ENCODE peak calls at places on chromosome 3, in four cellular contexts. T, Z, P and V are unnamed samples.

GRCh38 chr3:88626426-88627120 is 476.8 kb downstream of the C3orf38 start:
- DNase-seq in Z (no peak), T (no peak), P (no peak), V (no peak)

GRCh38 chr3:47612178-47612577 is 33.5 kb upstream of the CSPG5 start:
- DNase-seq in Z (no peak), P (no peak), T (no peak), V (no peak)

GRCh38 chr3:127052121-127052561 is 69.2 kb downstream of the PLXNA1 start:
- DNase-seq in T (no peak), Z (no peak), P (no peak), V (no peak)

GRCh38 chr3:73621388-73621787 is 3.4 kb downstream of the PDZRN3 start:
- DNase-seq in P (no peak), T (no peak), Z (no peak), V (no peak)

GRCh38 chr3:29186982-29187718 is 93.7 kb upstream of the RBMS3 start:
- DNase-seq in Z (no peak), P (no peak), T (no peak), V (peak; percentile 67)

GRCh38 chr3:32077260-32078084 is 28.9 kb upstream of the GPD1L start:
- DNase-seq in Z (peak; percentile 68), P (no peak), T (peak; percentile 1), V (no peak)

GRCh38 chr3:127889976-127890650 is 24.9 kb upstream of the KBTBD12 start:
- DNase-seq in T (no peak), Z (no peak), P (no peak), V (no peak)

GRCh38 chr3:39154323-39155021 is 1.1 kb upstream of the CSRNP1 start:
- DNase-seq in P (no peak), Z (peak; percentile 60), T (peak; percentile 86), V (peak; percentile 91)

GRCh38 chr3:105907790-105908189 is 39.0 kb upstream of the CBLB start:
- DNase-seq in Z (no peak), P (peak; percentile 25), T (no peak), V (no peak)

GRCh38 chr3:123449092-123449985 is 449 bp upstream of the ADCY5 start:
- DNase-seq in P (no peak), T (no peak), Z (no peak), V (peak; percentile 36)

GRCh38 chr3:177424541-177424940 is 227.3 kb upstream of the TBL1XR1 start:
- DNase-seq in T (no peak), P (no peak), Z (no peak), V (no peak)

GRCh38 chr3:114380233-114380645 is 86.4 kb downstream of the TIGIT start:
- DNase-seq in T (no peak), P (no peak), Z (no peak), V (no peak)

GRCh38 chr3:12489832-12490231 is 5.6 kb downstream of the TSEN2 start:
- DNase-seq in Z (no peak), P (no peak), T (no peak), V (no peak)

GRCh38 chr3:11622846-11623550 is 20.7 kb downstream of the VGLL4 start:
- DNase-seq in T (no peak), P (no peak), Z (peak; percentile 94), V (no peak)

GRCh38 chr3:42647821-42648459 is 5.6 kb upstream of the ZBTB47 start:
- DNase-seq in T (no peak), Z (no peak), P (no peak), V (no peak)

GRCh38 chr3:159964166-159964973 is 24.3 kb upstream of the IL12A start:
- DNase-seq in T (no peak), Z (no peak), P (peak; percentile 74), V (peak; percentile 80)
- TF ChIP-seq BHLHE40 in T (no peak), Z (no peak), P (no peak), V (no peak)

GRCh38 chr3:133563186-133563591 is 10.3 kb upstream of the CDV3 start:
- DNase-seq in P (no peak), Z (no peak), T (no peak), V (no peak)
- TF ChIP-seq HDAC2 in P (no peak), Z (no peak), T (no peak), V (no peak)

GRCh38 chr3:188578579-188579363 is 424.8 kb downstream of the LPP start:
- DNase-seq in Z (no peak), P (no peak), T (no peak), V (no peak)
- TF ChIP-seq BHLHE40 in Z (no peak), P (no peak), T (no peak), V (no peak)

DNA sequence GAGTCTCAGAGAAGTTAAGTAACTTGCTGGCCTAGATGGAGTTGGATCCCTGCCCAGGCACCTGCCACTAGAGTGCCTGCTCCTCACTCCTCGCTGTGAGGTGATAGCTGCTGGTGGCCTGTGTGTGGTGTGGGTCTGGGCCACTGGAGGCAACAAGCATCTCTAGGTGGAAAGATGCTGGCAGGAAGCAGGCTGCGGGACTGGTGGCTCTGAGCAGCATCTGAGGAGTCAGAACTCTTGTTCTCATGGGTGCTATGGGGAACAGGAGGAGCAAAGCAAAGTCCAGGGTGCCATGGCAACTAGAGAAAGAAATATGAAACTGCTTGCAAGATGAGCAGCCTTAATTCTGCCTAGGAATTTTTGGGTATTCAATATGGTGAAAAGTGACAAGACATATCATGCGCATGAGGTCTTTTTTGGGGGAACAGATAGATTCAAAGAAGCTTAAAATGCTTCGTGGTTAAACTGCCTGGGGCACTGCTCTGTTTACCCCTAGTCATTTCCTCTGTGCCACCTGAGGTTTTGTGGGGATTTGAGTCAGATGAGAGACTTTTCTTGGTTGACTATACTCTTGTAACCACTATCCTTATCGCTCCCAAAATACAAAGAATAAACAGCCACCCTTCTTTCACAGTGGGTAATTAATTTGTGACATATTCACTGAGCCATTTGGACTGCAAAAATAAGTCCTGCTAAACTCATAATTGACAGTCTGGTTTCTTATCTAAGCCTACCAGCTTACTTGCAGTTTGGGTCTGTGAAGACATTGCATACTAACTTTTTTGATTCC is 50.3 kb downstream of the MED12L start:
- DNase-seq in Z (no peak), P (no peak), T (peak; percentile 36), V (no peak)
- TF ChIP-seq HDAC2 in Z (no peak), P (no peak), T (no peak), V (no peak)

GRCh38 chr3:196098365-196098764 is 16.5 kb upstream of the TFRC start:
- DNase-seq in T (no peak), P (no peak), Z (no peak), V (no peak)

GRCh38 chr3:196097373-196098154 is 15.7 kb upstream of the TFRC start:
- DNase-seq in Z (no peak), P (no peak), T (no peak), V (no peak)

GRCh38 chr3:196093271-196094111 is 11.6 kb upstream of the TFRC start:
- DNase-seq in T (no peak), Z (no peak), P (no peak), V (no peak)

DNA sequence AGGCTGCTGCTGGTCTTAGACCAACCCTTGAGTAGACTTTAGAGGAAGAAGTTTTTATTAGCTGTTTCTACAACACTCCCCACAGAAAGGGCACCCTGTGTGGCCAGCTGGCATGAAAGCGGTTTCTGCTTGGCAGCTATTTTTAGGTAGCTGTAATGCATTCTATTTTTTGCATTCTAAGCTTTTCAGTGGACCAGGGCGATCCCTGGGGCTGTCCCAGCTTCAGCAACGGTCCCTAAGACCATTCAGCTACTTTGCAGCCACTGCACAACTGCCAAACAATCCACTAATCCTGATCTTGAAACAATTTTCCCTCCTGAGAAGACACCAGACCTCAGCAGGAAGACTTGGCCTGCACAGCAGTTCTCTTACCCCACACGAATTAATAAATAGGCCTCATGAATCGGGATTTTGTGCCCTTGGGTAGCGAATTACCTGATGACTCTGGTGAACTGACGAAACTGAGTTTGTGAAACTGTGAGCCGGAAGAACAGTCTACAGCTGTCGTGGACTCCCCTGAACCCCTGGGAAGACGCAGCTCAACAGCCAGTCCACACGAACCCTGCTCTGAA is 14.6 kb upstream of the TFRC start:
- DNase-seq in P (peak; percentile 87), Z (no peak), T (no peak), V (no peak)
- TF ChIP-seq BHLHE40 in P (peak; percentile 53), Z (no peak), T (no peak), V (no peak)

GRCh38 chr3:4583441-4583840 is 90.3 kb downstream of the ITPR1 start:
- DNase-seq in T (no peak), P (no peak), Z (no peak), V (no peak)
- TF ChIP-seq HDAC2 in T (no peak), P (no peak), Z (no peak), V (no peak)

DNA sequence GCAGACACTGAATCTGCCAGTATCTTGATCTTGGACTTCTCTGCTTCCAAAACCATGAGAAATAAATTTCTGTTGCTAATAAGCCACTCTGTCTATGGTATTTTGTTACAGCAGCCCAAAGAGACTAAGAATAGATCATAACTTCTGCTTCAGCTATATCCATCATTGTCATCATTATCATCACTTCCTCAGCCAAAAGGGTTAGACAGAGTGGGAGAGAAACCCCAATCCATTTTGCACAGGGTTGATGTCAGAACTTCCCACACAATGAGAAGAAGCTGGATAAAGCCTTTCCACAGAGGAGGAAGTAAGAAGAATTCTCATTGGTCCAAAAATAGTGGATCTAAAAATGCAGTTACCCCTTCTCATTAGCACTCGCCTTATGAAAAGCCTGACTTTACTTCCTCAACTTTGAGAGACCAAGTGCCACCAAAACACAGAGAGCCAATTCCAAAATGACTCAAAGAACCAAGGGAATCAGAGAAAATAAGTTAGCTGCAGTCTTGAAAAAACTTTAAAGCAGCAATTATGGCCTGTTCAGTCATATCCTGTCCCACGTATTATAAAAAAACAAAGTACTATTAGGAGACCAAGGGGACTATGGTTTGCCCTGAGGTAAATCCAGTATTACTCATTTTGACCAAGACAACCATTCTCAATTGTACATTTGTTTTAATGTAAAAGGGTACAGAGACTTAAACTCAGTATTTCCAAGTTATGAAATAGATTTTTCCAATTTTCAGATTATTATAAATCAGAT is 80.3 kb downstream of the WNT5A start:
- DNase-seq in P (no peak), Z (no peak), T (no peak), V (no peak)
- TF ChIP-seq BHLHE40 in P (no peak), Z (no peak), T (no peak), V (no peak)

GRCh38 chr3:145006291-145006690 is 1034.7 kb downstream of the DIPK2A start:
- DNase-seq in P (no peak), Z (no peak), T (no peak), V (no peak)

DNA sequence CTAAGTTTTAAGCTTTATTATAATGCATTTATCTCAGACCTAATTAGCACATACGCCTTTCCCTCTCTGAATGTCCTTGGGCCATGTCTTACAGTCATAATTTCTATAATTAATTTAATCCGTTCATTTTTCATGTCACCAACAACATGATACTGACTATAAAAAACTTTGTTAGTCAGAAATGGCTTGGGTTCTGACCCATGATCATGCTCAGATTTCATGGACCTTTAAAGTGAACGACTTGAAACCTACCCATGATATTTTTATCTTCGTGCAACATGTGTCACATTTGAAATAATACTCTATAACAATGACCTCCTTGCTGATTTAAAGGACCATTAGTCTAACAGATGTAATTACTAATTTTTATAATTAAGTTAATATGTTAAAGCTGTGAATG is 1033.8 kb downstream of the DIPK2A start:
- DNase-seq in Z (no peak), P (no peak), T (no peak), V (no peak)
- TF ChIP-seq HDAC2 in Z (no peak), P (no peak), T (no peak), V (no peak)

DNA sequence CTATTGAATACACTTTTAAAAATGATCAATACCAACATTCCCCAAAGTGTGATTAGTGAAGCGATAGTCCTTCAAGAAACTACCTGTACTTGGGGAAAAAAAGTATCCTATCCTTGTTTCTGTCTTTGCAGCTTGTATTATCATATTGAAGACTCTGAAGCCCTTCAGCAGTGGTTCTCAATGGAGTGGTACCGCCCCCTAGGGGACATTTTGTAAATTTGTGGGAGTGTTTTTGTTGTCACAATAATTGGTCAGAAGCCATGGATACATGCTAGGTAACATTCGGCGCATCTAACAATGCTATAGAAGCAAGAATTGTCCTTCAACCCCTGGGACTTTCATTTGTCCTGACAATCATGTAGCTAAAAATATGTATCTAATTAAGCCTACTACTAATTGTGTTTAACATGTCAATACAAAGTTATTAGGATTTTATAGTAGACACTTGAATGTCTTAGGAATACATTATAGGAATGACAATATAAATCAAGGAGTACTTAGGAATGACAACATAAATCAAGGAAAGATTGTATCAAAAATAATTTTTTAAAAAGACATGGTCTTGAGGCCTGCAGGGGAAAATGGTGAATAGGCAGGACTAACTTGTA is 53.7 kb downstream of the NMD3 start:
- DNase-seq in T (peak; percentile 45), P (no peak), Z (peak; percentile 51), V (peak; percentile 39)
- TF ChIP-seq BHLHE40 in T (no peak), P (no peak), Z (no peak), V (no peak)